ENCODE peak calls at places on chromosomes 16 and 17, in six cellular contexts. H is stomach, I is MM.1S, M is PC-3, T is cardiac muscle cell, X is suprapubic skin. W is an unnamed sample.

GRCh38 chr16:11128211-11129123 is 127.5 kb downstream of the SOCS1 start:
- DNase-seq in H (peak), I (no peak), M (no peak), T (peak), X (no peak), W (no peak)

GRCh38 chr16:29926675-29927522 is 873 bp upstream of the KCTD13 start:
- DNase-seq in H (no peak), I (no peak), M (peak), T (no peak), X (no peak), W (no peak)

GRCh38 chr16:50835358-50836060 is 93.6 kb downstream of the CYLD start:
- DNase-seq in H (no peak), I (no peak), M (no peak), T (peak), X (peak), W (no peak)

GRCh38 chr17:38918129-38918913 is 7.1 kb upstream of the LASP1NB start:
- DNase-seq in H (peak), I (no peak), M (no peak), T (no peak), X (no peak), W (no peak)

GRCh38 chr17:1486802-1487695 is 5.4 kb downstream of the MYO1C start:
- DNase-seq in H (peak), I (no peak), M (no peak), T (peak), X (peak), W (peak)

GRCh38 chr16:10493276-10493675 is 87.1 kb downstream of the EMP2 start:
- DNase-seq in H (no peak), I (no peak), M (no peak), T (no peak), X (no peak), W (no peak)

GRCh38 chr16:66250686-66251405 is 115.6 kb upstream of the CDH5 start:
- DNase-seq in H (peak), I (no peak), M (peak), T (peak), X (peak), W (no peak)

GRCh38 chr17:20092292-20092867 is 83.2 kb downstream of the SPECC1 start:
- DNase-seq in H (no peak), I (no peak), M (peak), T (no peak), X (no peak), W (no peak)

GRCh38 chr17:6420173-6420641 is 14.7 kb downstream of the AIPL1 start:
- DNase-seq in H (no peak), I (peak), M (peak), T (peak), X (no peak), W (peak)

GRCh38 chr17:61474235-61474927 is 22.2 kb downstream of the TBX4 start:
- DNase-seq in H (no peak), I (no peak), M (peak), T (peak), X (no peak), W (no peak)

GRCh38 chr17:72404872-72405271 is 284.1 kb downstream of the SOX9 start:
- DNase-seq in H (no peak), I (no peak), M (peak), T (peak), X (no peak), W (no peak)

GRCh38 chr17:75012320-75013076 is at the start of gene MRPL58:
- DNase-seq in H (peak), I (peak), M (peak), T (peak), X (peak), W (peak)

GRCh38 chr17:30344283-30345088 is 10.6 kb upstream of the TMIGD1 start:
- DNase-seq in H (peak), I (no peak), M (peak), T (peak), X (no peak), W (no peak)

GRCh38 chr16:46972429-46972970 is 974 bp downstream of the DNAJA2 start:
- DNase-seq in H (no peak), I (peak), M (peak), T (peak), X (no peak), W (peak)

GRCh38 chr17:17723354-17724261 is 42.4 kb downstream of the RAI1 start:
- DNase-seq in H (no peak), I (no peak), M (no peak), T (peak), X (no peak), W (no peak)

GRCh38 chr17:38510424-38511125 is 82.3 kb downstream of the ARHGAP23 start:
- DNase-seq in H (peak), I (no peak), M (no peak), T (peak), X (no peak), W (no peak)

GRCh38 chr16:17053536-17054160 is 417.1 kb downstream of the XYLT1 start:
- DNase-seq in H (no peak), I (no peak), M (no peak), T (no peak), X (no peak), W (no peak)

GRCh38 chr17:63024716-63025115 is 58.7 kb downstream of the TANC2 start:
- DNase-seq in H (no peak), I (no peak), M (no peak), T (peak), X (no peak), W (no peak)

GRCh38 chr16:74605746-74606520 is 981 bp downstream of the GLG1 start:
- DNase-seq in H (no peak), I (no peak), M (no peak), T (no peak), X (no peak), W (no peak)

GRCh38 chr17:19003966-19004600 is 481 bp downstream of the FAM83G start:
- DNase-seq in H (peak), I (peak), M (no peak), T (peak), X (no peak), W (no peak)

GRCh38 chr17:65287040-65287439 is 149.9 kb downstream of the RGS9 start:
- DNase-seq in H (no peak), I (no peak), M (no peak), T (peak), X (no peak), W (no peak)

GRCh38 chr16:81645925-81646324 is 133.2 kb upstream of the PLCG2 start:
- DNase-seq in H (no peak), I (no peak), M (no peak), T (no peak), X (no peak), W (no peak)
- H3K27ac ChIP-seq in H (no peak), I (no peak), M (peak), T (peak), X (peak), W (no peak)

GRCh38 chr17:8494506-8495111 is 58.9 kb downstream of the NDEL1 start:
- DNase-seq in H (no peak), I (no peak), M (no peak), T (no peak), X (no peak), W (no peak)

GRCh38 chr17:8494021-8494420 is 58.3 kb downstream of the NDEL1 start:
- DNase-seq in H (no peak), I (no peak), M (no peak), T (no peak), X (no peak), W (no peak)

GRCh38 chr17:8490256-8491023 is 54.8 kb downstream of the NDEL1 start:
- DNase-seq in H (no peak), I (no peak), M (no peak), T (no peak), X (no peak), W (no peak)

GRCh38 chr17:8489841-8490240 is 54.2 kb downstream of the NDEL1 start:
- DNase-seq in H (no peak), I (no peak), M (no peak), T (no peak), X (no peak), W (no peak)

GRCh38 chr17:8492121-8492520 is 56.4 kb downstream of the NDEL1 start:
- DNase-seq in H (no peak), I (no peak), M (no peak), T (no peak), X (no peak), W (no peak)
- H3K27ac ChIP-seq in H (no peak), I (no peak), M (no peak), T (no peak), X (no peak), W (no peak)

GRCh38 chr16:27323781-27324561 is 10.2 kb downstream of the IL4R start:
- DNase-seq in H (no peak), I (no peak), M (no peak), T (no peak), X (peak), W (no peak)
- H3K27ac ChIP-seq in H (peak), I (no peak), M (peak), T (peak), X (peak), W (peak)

GRCh38 chr16:24984101-24984500 is 31.1 kb downstream of the ARHGAP17 start:
- DNase-seq in H (no peak), I (no peak), M (no peak), T (no peak), X (no peak), W (no peak)

GRCh38 chr16:24988593-24989338 is 26.4 kb downstream of the ARHGAP17 start:
- DNase-seq in H (peak), I (peak), M (peak), T (peak), X (no peak), W (no peak)

GRCh38 chr16:24984903-24985675 is 30.1 kb downstream of the ARHGAP17 start:
- DNase-seq in H (no peak), I (no peak), M (no peak), T (no peak), X (no peak), W (no peak)

GRCh38 chr16:24988137-24988535 is 27.0 kb downstream of the ARHGAP17 start:
- DNase-seq in H (no peak), I (no peak), M (peak), T (peak), X (no peak), W (no peak)

GRCh38 chr16:24986512-24987303 is 28.5 kb downstream of the ARHGAP17 start:
- DNase-seq in H (no peak), I (no peak), M (peak), T (peak), X (no peak), W (no peak)
- H3K27ac ChIP-seq in H (peak), I (no peak), M (peak), T (no peak), X (peak), W (no peak)

GRCh38 chr17:42345396-42346078 is 42.7 kb downstream of the STAT3 start:
- DNase-seq in H (no peak), I (no peak), M (no peak), T (no peak), X (no peak), W (no peak)

GRCh38 chr17:42339221-42339620 is 49.0 kb downstream of the STAT3 start:
- DNase-seq in H (no peak), I (no peak), M (no peak), T (no peak), X (no peak), W (no peak)

GRCh38 chr17:42340691-42341127 is 47.5 kb downstream of the STAT3 start:
- DNase-seq in H (no peak), I (peak), M (no peak), T (no peak), X (no peak), W (no peak)

GRCh38 chr17:42341568-42341967 is 46.7 kb downstream of the STAT3 start:
- DNase-seq in H (no peak), I (no peak), M (no peak), T (no peak), X (no peak), W (no peak)

DNA sequence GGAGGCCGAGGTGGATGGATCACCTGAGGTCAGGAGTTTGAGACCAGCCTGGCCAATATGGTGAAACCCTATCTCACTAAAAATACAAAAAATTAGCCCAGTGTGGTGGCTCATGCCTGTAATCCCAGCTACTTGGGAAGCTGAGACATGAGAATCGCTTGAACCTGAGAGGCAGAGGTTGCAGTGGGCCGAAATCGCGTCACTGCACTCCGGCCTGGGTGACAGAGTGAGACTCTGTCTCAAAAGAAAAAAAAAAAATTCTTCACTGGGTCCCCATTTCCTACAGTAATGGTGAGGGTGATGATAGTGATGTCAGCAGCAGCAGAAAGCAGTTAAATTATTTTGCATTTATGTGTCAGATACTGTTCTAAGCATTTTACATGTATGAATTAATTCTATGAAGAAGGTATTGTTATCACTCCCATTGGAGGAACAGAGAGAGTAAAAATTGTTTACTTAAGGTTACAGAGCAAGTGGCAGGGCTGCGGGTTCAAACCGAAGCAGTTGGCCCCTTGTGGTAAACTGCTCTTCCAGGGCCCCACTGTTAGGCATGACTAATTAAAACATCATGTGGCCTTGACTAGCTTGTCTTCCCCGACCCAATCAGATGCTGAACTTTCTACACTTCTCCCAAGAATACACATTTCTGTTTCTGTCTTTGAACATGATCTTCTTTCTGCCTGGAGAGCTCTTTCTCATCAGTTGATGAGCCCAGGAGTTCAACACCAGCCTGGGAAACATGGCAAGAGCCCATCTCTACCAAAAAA is 45.8 kb downstream of the STAT3 start:
- DNase-seq in H (no peak), I (no peak), M (no peak), T (no peak), X (no peak), W (no peak)
- H3K27ac ChIP-seq in H (no peak), I (no peak), M (no peak), T (peak), X (no peak), W (peak)

DNA sequence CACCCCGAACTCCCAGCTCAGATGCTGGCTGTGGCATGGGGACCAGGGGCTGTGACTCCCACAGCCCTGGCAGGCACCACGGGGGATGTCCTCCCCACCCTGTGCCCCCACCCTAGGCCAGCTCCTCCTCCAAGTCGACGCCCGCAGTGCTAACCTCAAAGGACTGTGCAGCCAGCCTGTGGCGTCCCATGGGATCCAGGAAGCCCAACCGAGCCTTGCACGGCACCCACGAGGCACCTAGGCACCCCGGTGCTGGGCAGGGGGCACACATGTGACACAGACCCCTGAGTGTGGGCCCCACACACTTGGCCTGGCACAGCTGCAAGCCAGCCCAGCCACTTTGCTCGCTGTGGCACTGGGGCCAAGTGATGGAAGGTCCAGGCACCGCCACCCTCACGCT is 3.9 kb downstream of the GCGR start:
- DNase-seq in H (no peak), I (no peak), M (no peak), T (no peak), X (no peak), W (no peak)
- H3K27ac ChIP-seq in H (no peak), I (no peak), M (no peak), T (no peak), X (no peak), W (no peak)

GRCh38 chr16:70151941-70152509 is 21.6 kb upstream of the CLEC18C start:
- DNase-seq in H (no peak), I (no peak), M (peak), T (no peak), X (peak), W (no peak)

GRCh38 chr16:70157105-70157476 is 16.5 kb upstream of the CLEC18C start:
- DNase-seq in H (no peak), I (no peak), M (no peak), T (no peak), X (no peak), W (no peak)

GRCh38 chr16:70156207-70156978 is 17.2 kb upstream of the CLEC18C start:
- DNase-seq in H (no peak), I (no peak), M (no peak), T (no peak), X (no peak), W (no peak)

GRCh38 chr16:70152578-70153302 is 20.8 kb upstream of the CLEC18C start:
- DNase-seq in H (peak), I (no peak), M (no peak), T (no peak), X (peak), W (no peak)

GRCh38 chr16:70151391-70151790 is 22.2 kb upstream of the CLEC18C start:
- DNase-seq in H (no peak), I (no peak), M (no peak), T (no peak), X (peak), W (no peak)
- H3K27ac ChIP-seq in H (no peak), I (no peak), M (no peak), T (no peak), X (no peak), W (no peak)

GRCh38 chr16:4028144-4028543 is 88.1 kb downstream of the ADCY9 start:
- DNase-seq in H (no peak), I (no peak), M (no peak), T (no peak), X (no peak), W (no peak)

GRCh38 chr16:4034963-4035362 is 81.3 kb downstream of the ADCY9 start:
- DNase-seq in H (no peak), I (no peak), M (no peak), T (no peak), X (no peak), W (no peak)

GRCh38 chr16:4033951-4034350 is 82.3 kb downstream of the ADCY9 start:
- DNase-seq in H (no peak), I (no peak), M (no peak), T (no peak), X (no peak), W (no peak)

GRCh38 chr16:4029816-4030215 is 86.4 kb downstream of the ADCY9 start:
- DNase-seq in H (no peak), I (no peak), M (no peak), T (no peak), X (no peak), W (no peak)

GRCh38 chr16:4032768-4033167 is 83.5 kb downstream of the ADCY9 start:
- DNase-seq in H (peak), I (no peak), M (no peak), T (peak), X (no peak), W (no peak)
- H3K27ac ChIP-seq in H (peak), I (no peak), M (no peak), T (no peak), X (no peak), W (no peak)

W was measured in naive thymus-derived CD4-positive, alpha-beta T cell.